ENCODE peak calls at places on chromosomes 4 and X, in nine cellular contexts. F is fibroblast of pulmonary artery, U is body of pancreas, A is MM.1S, H is psoas muscle, G is SK-MEL-5, C is EH, N is ovary, P is heart left ventricle. X is an unnamed sample.

GRCh38 chr4:152956167-152956566 is 20.0 kb downstream of the FHDC1 start:
- DNase-seq in U (no peak), P (no peak), A (no peak), G (no peak), F (no peak), H (no peak), N (no peak), C (no peak), X (no peak)

GRCh38 chr4:3346146-3346545 is 53.3 kb downstream of the RGS12 start:
- DNase-seq in H (no peak), F (peak), N (no peak), G (peak), U (peak), P (no peak), A (peak), C (peak), X (peak)

GRCh38 chrX:40272141-40272540 is 174.4 kb upstream of the BCOR start:
- DNase-seq in H (no peak), G (no peak), C (peak), A (no peak), P (no peak), N (no peak), F (no peak), U (no peak), X (no peak)

GRCh38 chr4:73917081-73917501 is 47.9 kb downstream of the CXCL1 start:
- DNase-seq in P (no peak), H (no peak), G (peak), A (no peak), U (no peak), N (no peak), C (peak), F (peak), X (no peak)

GRCh38 chr4:142211444-142211843 is 575.1 kb downstream of the IL15 start:
- DNase-seq in N (no peak), U (no peak), C (peak), A (no peak), P (no peak), F (no peak), H (no peak), G (peak), X (no peak)

GRCh38 chr4:1777822-1778641 is 15.1 kb upstream of the FGFR3 start:
- DNase-seq in G (no peak), U (peak), P (no peak), F (peak), H (no peak), A (no peak), N (no peak), C (peak), X (no peak)

GRCh38 chr4:155787113-155787710 is 28.4 kb downstream of the GUCY1B1 start:
- DNase-seq in G (peak), H (no peak), U (peak), A (peak), P (no peak), C (peak), F (peak), N (no peak), X (no peak)

GRCh38 chr4:109614466-109614865 is 54.4 kb downstream of the MCUB start:
- DNase-seq in P (no peak), H (no peak), A (no peak), C (no peak), F (no peak), G (no peak), N (no peak), U (no peak), X (no peak)

GRCh38 chrX:70554523-70554922 is 109.9 kb downstream of the DLG3 start:
- DNase-seq in A (no peak), G (no peak), U (no peak), N (no peak), C (no peak), F (peak), P (no peak), H (no peak), X (no peak)

GRCh38 chrX:9416562-9417319 is 48.1 kb upstream of the TBL1X start:
- DNase-seq in G (no peak), F (peak), A (no peak), H (no peak), P (no peak), U (no peak), C (peak), N (no peak), X (no peak)

GRCh38 chr4:125389713-125390112 is 75.0 kb downstream of the FAT4 start:
- DNase-seq in P (no peak), F (peak), C (peak), G (no peak), N (no peak), U (no peak), H (no peak), A (no peak), X (no peak)

GRCh38 chrX:69541959-69542358 is 37.8 kb downstream of the NALF2 start:
- DNase-seq in H (no peak), G (no peak), P (no peak), C (no peak), N (no peak), U (no peak), F (no peak), A (no peak), X (no peak)

GRCh38 chr4:76463568-76463967 is 28.5 kb downstream of the SHROOM3 start:
- DNase-seq in N (no peak), A (no peak), H (no peak), C (no peak), P (no peak), G (no peak), U (no peak), F (no peak), X (no peak)

GRCh38 chrX:53280703-53281320 is 572 bp downstream of the IQSEC2 start:
- DNase-seq in F (peak), A (no peak), C (peak), H (peak), P (peak), G (peak), U (peak), N (peak), X (peak)

GRCh38 chr4:69156913-69157312 is 57.6 kb downstream of the UGT2B11 start:
- DNase-seq in F (peak), P (no peak), U (peak), G (peak), N (no peak), C (no peak), A (no peak), H (no peak), X (no peak)

GRCh38 chr4:87819281-87819919 is 13.4 kb upstream of the MEPE start:
- DNase-seq in U (no peak), H (no peak), A (no peak), N (no peak), C (peak), P (no peak), F (peak), G (no peak), X (no peak)

GRCh38 chr4:33737721-33738120 is 2506.6 kb downstream of the ARAP2 start:
- DNase-seq in F (no peak), U (no peak), N (no peak), C (no peak), A (peak), H (no peak), P (no peak), G (no peak), X (no peak)

GRCh38 chr4:59728496-59728895 is 1471.6 kb upstream of the ADGRL3 start:
- DNase-seq in H (no peak), G (no peak), C (no peak), F (no peak), U (no peak), A (no peak), N (no peak), P (no peak), X (no peak)

GRCh38 chrX:41480508-41481260 is 33.5 kb downstream of the NYX start:
- DNase-seq in G (no peak), A (no peak), P (no peak), F (no peak), H (no peak), U (no peak), N (no peak), C (no peak), X (no peak)

GRCh38 chr4:35105486-35105885 is 1138.8 kb downstream of the ARAP2 start:
- DNase-seq in A (no peak), G (no peak), U (no peak), H (no peak), F (no peak), C (no peak), N (no peak), P (no peak), X (no peak)

GRCh38 chr4:110850461-110851447 is 227.9 kb upstream of the PITX2 start:
- DNase-seq in N (no peak), C (no peak), U (peak), F (no peak), P (peak), H (peak), A (no peak), G (no peak), X (no peak)

GRCh38 chr4:58050439-58050838 is 940.3 kb upstream of the IGFBP7 start:
- DNase-seq in H (no peak), F (no peak), N (no peak), C (no peak), G (no peak), A (no peak), U (no peak), P (no peak), X (no peak)

GRCh38 chr4:119087121-119087520 is 48.5 kb upstream of the MYOZ2 start:
- DNase-seq in U (no peak), H (no peak), F (peak), C (no peak), G (peak), P (no peak), N (no peak), A (no peak), X (no peak)

GRCh38 chr4:61079427-61079826 is 120.7 kb upstream of the ADGRL3 start:
- DNase-seq in A (no peak), H (no peak), G (no peak), C (peak), F (no peak), N (no peak), P (no peak), U (no peak), X (no peak)

GRCh38 chrX:121109986-121110385 is 62.6 kb downstream of the GLUD2 start:
- DNase-seq in U (no peak), F (no peak), G (no peak), H (no peak), P (no peak), C (no peak), N (no peak), A (no peak), X (no peak)

GRCh38 chr4:153748378-153748777 is 11.4 kb downstream of the RNF175 start:
- DNase-seq in U (no peak), G (no peak), P (no peak), A (no peak), F (peak), N (no peak), H (no peak), C (peak), X (peak)

GRCh38 chr4:157012781-157013180 is 41.2 kb upstream of the PDGFC start:
- DNase-seq in N (no peak), A (no peak), U (no peak), F (peak), P (no peak), H (no peak), G (no peak), C (peak), X (no peak)

GRCh38 chr4:112175840-112176239 is 30.6 kb downstream of the FAM241A start:
- DNase-seq in C (no peak), H (no peak), F (no peak), G (no peak), P (no peak), N (no peak), U (no peak), A (no peak), X (no peak)

GRCh38 chr4:73451978-73452747 is 16.1 kb downstream of the AFP start:
- DNase-seq in A (no peak), C (no peak), G (no peak), U (no peak), P (no peak), F (peak), N (no peak), H (no peak), X (no peak)

GRCh38 chr4:107304699-107305286 is 268.7 kb upstream of the DKK2 start:
- DNase-seq in C (no peak), H (no peak), P (no peak), F (no peak), G (no peak), A (no peak), N (no peak), U (no peak), X (no peak)

X was measured in right atrium auricular region.